ENCODE peak calls at places on chromosomes 5 and 9, in ten cellular contexts. X is EH; J is IMR-90; N is activated T-cell treated with anti-CD3 and anti-CD28 coated beads, Interleukin-2, amount 50 U/mL, for 1 hour; R is RPMI8226; W is A549; M is testis; L is T-cell; Y is EL; F is pancreas. O is an unnamed sample.

GRCh38 chr9:134431626-134432025 is 105.4 kb downstream of the RXRA start:
- DNase-seq in X (no peak), J (no peak), N (no peak), R (no peak), W (no peak), M (no peak), L (no peak), Y (no peak), F (no peak), O (no peak)

GRCh38 chr5:8478308-8478707 is 609.4 kb downstream of the MTRR start:
- DNase-seq in X (peak), J (no peak), N (no peak), R (no peak), W (no peak), M (no peak), L (no peak), Y (no peak), F (no peak), O (no peak)

GRCh38 chr9:92710368-92710767 is 40.4 kb upstream of the IPPK start:
- DNase-seq in X (no peak), J (no peak), N (no peak), R (no peak), W (no peak), M (no peak), L (no peak), Y (no peak), F (no peak), O (no peak)

GRCh38 chr9:130513094-130513493 is 66.3 kb upstream of the FUBP3 start:
- DNase-seq in X (no peak), J (no peak), N (no peak), R (no peak), W (no peak), M (no peak), L (no peak), Y (no peak), F (no peak), O (no peak)

GRCh38 chr5:43034591-43034968 is 5.5 kb downstream of the ANXA2R start:
- DNase-seq in X (peak), J (peak), N (no peak), R (no peak), W (no peak), M (no peak), L (no peak), Y (peak), F (no peak), O (peak)

GRCh38 chr9:34123682-34124081 is 2.8 kb downstream of the DCAF12 start:
- DNase-seq in X (no peak), J (no peak), N (no peak), R (peak), W (no peak), M (peak), L (peak), Y (no peak), F (no peak), O (no peak)

GRCh38 chr5:15752886-15753285 is 252.9 kb downstream of the FBXL7 start:
- DNase-seq in X (peak), J (peak), N (no peak), R (no peak), W (no peak), M (peak), L (no peak), Y (no peak), F (no peak), O (peak)

GRCh38 chr5:168881427-168882149 is 302.4 kb upstream of the PANK3 start:
- DNase-seq in X (no peak), J (no peak), N (no peak), R (peak), W (no peak), M (no peak), L (no peak), Y (no peak), F (no peak), O (no peak)

GRCh38 chr5:169527863-169528262 is 55.7 kb upstream of the SPDL1 start:
- DNase-seq in X (no peak), J (no peak), N (no peak), R (no peak), W (no peak), M (no peak), L (no peak), Y (no peak), F (no peak), O (peak)

GRCh38 chr5:32332971-32333370 is 20.2 kb upstream of the MTMR12 start:
- DNase-seq in X (peak), J (peak), N (no peak), R (no peak), W (no peak), M (no peak), L (no peak), Y (peak), F (no peak), O (no peak)

GRCh38 chr5:91058575-91058974 is 324.5 kb downstream of the ARRDC3 start:
- DNase-seq in X (no peak), J (no peak), N (no peak), R (no peak), W (no peak), M (no peak), L (no peak), Y (no peak), F (no peak), O (no peak)

GRCh38 chr9:137436761-137437600 is 4.2 kb downstream of the ENTPD8 start:
- DNase-seq in X (no peak), J (no peak), N (no peak), R (no peak), W (no peak), M (no peak), L (no peak), Y (no peak), F (no peak), O (no peak)

GRCh38 chr9:81685763-81686613 is 3.4 kb downstream of the TLE1 start:
- DNase-seq in X (peak), J (peak), N (no peak), R (no peak), W (no peak), M (no peak), L (no peak), Y (peak), F (peak), O (peak)

GRCh38 chr5:71747182-71747581 is 28.1 kb downstream of the CARTPT start:
- DNase-seq in X (no peak), J (no peak), N (no peak), R (no peak), W (no peak), M (no peak), L (no peak), Y (no peak), F (no peak), O (no peak)

GRCh38 chr5:40995816-40996586 is 75.1 kb downstream of the MROH2B start:
- DNase-seq in X (no peak), J (no peak), N (no peak), R (no peak), W (no peak), M (no peak), L (no peak), Y (no peak), F (no peak), O (peak)

GRCh38 chr5:159965031-159965837 is 43.7 kb upstream of the TTC1 start:
- DNase-seq in X (peak), J (peak), N (peak), R (peak), W (peak), M (peak), L (no peak), Y (peak), F (peak), O (peak)

GRCh38 chr9:129562917-129563316 is 58.0 kb downstream of the C9orf50 start:
- DNase-seq in X (no peak), J (no peak), N (no peak), R (no peak), W (no peak), M (no peak), L (no peak), Y (no peak), F (no peak), O (no peak)

GRCh38 chr5:80041536-80041935 is 6.4 kb downstream of the THBS4 start:
- DNase-seq in X (no peak), J (no peak), N (no peak), R (no peak), W (no peak), M (no peak), L (no peak), Y (no peak), F (no peak), O (no peak)

GRCh38 chr5:96459313-96460109 is 26.5 kb upstream of the PCSK1 start:
- DNase-seq in X (no peak), J (no peak), N (no peak), R (no peak), W (no peak), M (no peak), L (no peak), Y (no peak), F (no peak), O (peak)

GRCh38 chr9:14313951-14314423 is at the start of gene NFIB:
- DNase-seq in X (peak), J (peak), N (no peak), R (no peak), W (peak), M (peak), L (no peak), Y (peak), F (peak), O (peak)

GRCh38 chr9:137720571-137721110 is 101.8 kb downstream of the EHMT1 start:
- DNase-seq in X (no peak), J (no peak), N (no peak), R (no peak), W (no peak), M (peak), L (no peak), Y (no peak), F (no peak), O (no peak)

GRCh38 chr9:135641745-135642144 is 2.4 kb upstream of the GLT6D1 start:
- DNase-seq in X (peak), J (peak), N (no peak), R (no peak), W (no peak), M (no peak), L (no peak), Y (peak), F (no peak), O (no peak)

GRCh38 chr5:32096891-32097592 is 77.1 kb downstream of the GOLPH3 start:
- DNase-seq in X (peak), J (peak), N (no peak), R (no peak), W (no peak), M (no peak), L (no peak), Y (no peak), F (no peak), O (peak)

GRCh38 chr5:170528976-170529375 is 25.2 kb downstream of the KCNIP1 start:
- DNase-seq in X (no peak), J (no peak), N (no peak), R (no peak), W (no peak), M (no peak), L (no peak), Y (no peak), F (no peak), O (no peak)

GRCh38 chr5:55533806-55534435 is 843 bp downstream of the PLPP1 start:
- DNase-seq in X (peak), J (peak), N (no peak), R (peak), W (peak), M (peak), L (no peak), Y (peak), F (no peak), O (peak)

GRCh38 chr5:178545156-178545555 is 45.0 kb downstream of the COL23A1 start:
- DNase-seq in X (no peak), J (no peak), N (no peak), R (no peak), W (no peak), M (no peak), L (no peak), Y (no peak), F (no peak), O (no peak)

GRCh38 chr5:43096916-43097315 is 23.8 kb upstream of the ZNF131 start:
- DNase-seq in X (no peak), J (no peak), N (no peak), R (no peak), W (no peak), M (no peak), L (no peak), Y (no peak), F (no peak), O (peak)

O was measured in adipocyte.